ENCODE peak calls at places on chromosomes 13 and 19, in five cellular contexts. One of them, this sample, is unnamed.

GRCh38 chr19:36041831-36042230 is 9.2 kb upstream of the CLIP3 start:
- DNase-seq in endothelial cell of umbilical vein: peak; percentile 10
- DNase-seq in K562: no peak
- DNase-seq in HepG2: peak; percentile 87
- DNase-seq in A549: no peak
- DNase-seq in this sample: no peak

GRCh38 chr13:59755647-59756290 is 408.0 kb downstream of the DIAPH3 start:
- DNase-seq in endothelial cell of umbilical vein: peak; percentile 38
- DNase-seq in K562: no peak
- DNase-seq in HepG2: no peak
- DNase-seq in A549: no peak
- DNase-seq in this sample: no peak

GRCh38 chr19:6752257-6753177 is 13.0 kb downstream of the TRIP10 start:
- DNase-seq in endothelial cell of umbilical vein: no peak
- DNase-seq in K562: no peak
- DNase-seq in HepG2: peak; percentile 80
- DNase-seq in A549: no peak
- DNase-seq in this sample: no peak

GRCh38 chr13:81395368-81395767 is 1054.4 kb upstream of the SPRY2 start:
- DNase-seq in endothelial cell of umbilical vein: no peak
- DNase-seq in K562: peak; percentile 34
- DNase-seq in HepG2: no peak
- DNase-seq in A549: no peak
- DNase-seq in this sample: no peak

GRCh38 chr13:43878897-43879322 is 630 bp downstream of the CCDC122 start:
- DNase-seq in endothelial cell of umbilical vein: peak; percentile 64
- DNase-seq in K562: no peak
- DNase-seq in HepG2: peak; percentile 31
- DNase-seq in A549: peak; percentile 41
- DNase-seq in this sample: peak; percentile 92

GRCh38 chr13:51577690-51578089 is 6.6 kb upstream of the WDFY2 start:
- DNase-seq in endothelial cell of umbilical vein: no peak
- DNase-seq in K562: no peak
- DNase-seq in HepG2: no peak
- DNase-seq in A549: no peak
- DNase-seq in this sample: no peak

GRCh38 chr19:35528218-35529038 is at the start of gene SBSN:
- DNase-seq in endothelial cell of umbilical vein: no peak
- DNase-seq in K562: no peak
- DNase-seq in HepG2: no peak
- DNase-seq in A549: no peak
- DNase-seq in this sample: no peak

GRCh38 chr13:109761695-109762094 is 24.7 kb downstream of the IRS2 start:
- DNase-seq in endothelial cell of umbilical vein: no peak
- DNase-seq in K562: no peak
- DNase-seq in HepG2: no peak
- DNase-seq in A549: no peak
- DNase-seq in this sample: no peak

GRCh38 chr13:44583126-44583525 is 7.0 kb upstream of the TSC22D1 start:
- DNase-seq in endothelial cell of umbilical vein: no peak
- DNase-seq in K562: no peak
- DNase-seq in HepG2: no peak
- DNase-seq in A549: no peak
- DNase-seq in this sample: no peak

GRCh38 chr19:52987221-52987620 is 24.5 kb upstream of the ZNF816 start:
- DNase-seq in endothelial cell of umbilical vein: no peak
- DNase-seq in K562: no peak
- DNase-seq in HepG2: no peak
- DNase-seq in A549: no peak
- DNase-seq in this sample: no peak

GRCh38 chr19:16308081-16308480 is 16.5 kb upstream of the KLF2 start:
- DNase-seq in endothelial cell of umbilical vein: no peak
- DNase-seq in K562: no peak
- DNase-seq in HepG2: no peak
- DNase-seq in A549: no peak
- DNase-seq in this sample: no peak

GRCh38 chr19:49362048-49362925 is at the start of gene TEAD2:
- DNase-seq in endothelial cell of umbilical vein: peak; percentile 63
- DNase-seq in K562: peak; percentile 50
- DNase-seq in HepG2: peak; percentile 32
- DNase-seq in A549: peak; percentile 86
- DNase-seq in this sample: no peak

GRCh38 chr13:48263196-48263595 is 30.2 kb downstream of the ITM2B start:
- DNase-seq in endothelial cell of umbilical vein: no peak
- DNase-seq in K562: no peak
- DNase-seq in HepG2: no peak
- DNase-seq in A549: no peak
- DNase-seq in this sample: no peak

GRCh38 chr19:35723671-35724070 is 5.9 kb downstream of the KMT2B start:
- DNase-seq in endothelial cell of umbilical vein: no peak
- DNase-seq in K562: no peak
- DNase-seq in HepG2: no peak
- DNase-seq in A549: no peak
- DNase-seq in this sample: no peak

GRCh38 chr13:44425815-44426078 is 52.1 kb downstream of the SERP2 start:
- DNase-seq in endothelial cell of umbilical vein: no peak
- DNase-seq in K562: no peak
- DNase-seq in HepG2: no peak
- DNase-seq in A549: no peak
- DNase-seq in this sample: no peak

GRCh38 chr13:71618154-71618553 is 248.8 kb downstream of the DACH1 start:
- DNase-seq in endothelial cell of umbilical vein: peak; percentile 29
- DNase-seq in K562: no peak
- DNase-seq in HepG2: no peak
- DNase-seq in A549: no peak
- DNase-seq in this sample: no peak

GRCh38 chr13:41627425-41627824 is 170.1 kb downstream of the RGCC start:
- DNase-seq in endothelial cell of umbilical vein: no peak
- DNase-seq in K562: no peak
- DNase-seq in HepG2: no peak
- DNase-seq in A549: no peak
- DNase-seq in this sample: no peak

GRCh38 chr19:6712692-6713670 is 7.5 kb downstream of the C3 start:
- DNase-seq in endothelial cell of umbilical vein: no peak
- DNase-seq in K562: no peak
- DNase-seq in HepG2: no peak
- DNase-seq in A549: no peak
- DNase-seq in this sample: no peak

GRCh38 chr13:48560657-48561337 is 27.9 kb upstream of the RCBTB2 start:
- DNase-seq in endothelial cell of umbilical vein: no peak
- DNase-seq in K562: no peak
- DNase-seq in HepG2: no peak
- DNase-seq in A549: no peak
- DNase-seq in this sample: no peak

GRCh38 chr13:44692173-44692713 is 116.1 kb upstream of the TSC22D1 start:
- DNase-seq in endothelial cell of umbilical vein: no peak
- DNase-seq in K562: peak; percentile 9
- DNase-seq in HepG2: no peak
- DNase-seq in A549: no peak
- DNase-seq in this sample: peak; percentile 8

GRCh38 chr13:103288114-103288513 is 221.9 kb upstream of the SLC10A2 start:
- DNase-seq in endothelial cell of umbilical vein: no peak
- DNase-seq in K562: no peak
- DNase-seq in HepG2: no peak
- DNase-seq in A549: no peak
- DNase-seq in this sample: no peak

GRCh38 chr13:47080616-47081015 is 183.8 kb upstream of the HTR2A start:
- DNase-seq in endothelial cell of umbilical vein: no peak
- DNase-seq in K562: no peak
- DNase-seq in HepG2: no peak
- DNase-seq in A549: no peak
- DNase-seq in this sample: no peak

GRCh38 chr13:33352520-33352919 is 67.0 kb upstream of the STARD13 start:
- DNase-seq in endothelial cell of umbilical vein: no peak
- DNase-seq in K562: no peak
- DNase-seq in HepG2: no peak
- DNase-seq in A549: no peak
- DNase-seq in this sample: no peak

DNA sequence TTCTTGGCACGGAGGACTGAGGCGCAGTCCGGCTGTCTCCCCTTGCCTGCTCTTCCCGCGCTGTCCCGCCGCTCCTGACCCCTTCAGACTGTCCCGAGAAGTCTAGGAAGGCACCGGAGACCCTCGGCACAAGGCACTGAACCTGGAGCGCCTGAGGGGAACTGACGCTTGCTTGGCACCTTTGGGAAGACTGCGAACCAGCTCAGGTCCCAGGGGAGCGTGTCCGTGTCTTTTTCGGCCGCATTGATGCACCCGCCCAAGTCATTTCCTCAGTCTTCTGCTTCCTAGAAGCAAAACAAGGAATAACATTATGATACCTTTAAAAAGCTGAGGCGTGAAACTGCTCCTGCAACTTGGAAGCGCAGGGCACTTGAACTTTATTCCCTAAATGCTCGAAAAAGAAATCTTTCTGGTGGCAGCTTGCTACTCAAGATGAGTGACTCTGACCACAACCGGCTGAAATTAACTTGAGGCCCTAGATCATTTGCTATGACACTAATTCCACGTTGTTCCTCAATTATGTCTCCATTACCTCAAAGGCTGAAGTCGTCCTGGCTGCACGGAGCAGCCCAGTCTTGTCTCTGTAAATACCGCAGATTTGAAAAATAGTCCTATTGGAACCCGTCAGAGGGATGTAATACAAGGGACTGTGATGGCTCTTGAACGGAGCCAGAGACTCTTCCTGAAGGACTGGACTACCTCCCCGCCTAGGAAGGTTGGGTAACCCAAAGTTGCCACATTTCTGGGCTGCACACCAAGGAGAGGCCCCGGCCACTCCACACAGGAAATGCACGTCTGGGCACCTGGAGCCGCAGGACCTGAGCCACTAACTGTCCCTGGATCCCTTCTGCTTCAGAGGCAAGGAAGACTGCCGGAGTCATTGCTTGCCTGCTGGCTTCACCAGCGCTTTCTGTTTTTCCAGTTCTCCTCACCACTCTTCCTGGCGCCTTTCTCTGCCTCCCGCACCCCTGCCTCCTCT is 947 bp upstream of the FLT1 start:
- DNase-seq in endothelial cell of umbilical vein: peak; percentile 41
- DNase-seq in K562: no peak
- DNase-seq in HepG2: no peak
- DNase-seq in A549: no peak
- DNase-seq in this sample: peak; percentile 71
- H3K4me3 ChIP-seq in endothelial cell of umbilical vein: peak overlapping the region; percentile 95
- H3K4me3 ChIP-seq in K562: no peak overlapping the region
- H3K4me3 ChIP-seq in HepG2: no peak overlapping the region
- H3K4me3 ChIP-seq in A549: peak overlapping the region; percentile 36
- H3K4me3 ChIP-seq in this sample: peak overlapping the region; percentile 27

DNA sequence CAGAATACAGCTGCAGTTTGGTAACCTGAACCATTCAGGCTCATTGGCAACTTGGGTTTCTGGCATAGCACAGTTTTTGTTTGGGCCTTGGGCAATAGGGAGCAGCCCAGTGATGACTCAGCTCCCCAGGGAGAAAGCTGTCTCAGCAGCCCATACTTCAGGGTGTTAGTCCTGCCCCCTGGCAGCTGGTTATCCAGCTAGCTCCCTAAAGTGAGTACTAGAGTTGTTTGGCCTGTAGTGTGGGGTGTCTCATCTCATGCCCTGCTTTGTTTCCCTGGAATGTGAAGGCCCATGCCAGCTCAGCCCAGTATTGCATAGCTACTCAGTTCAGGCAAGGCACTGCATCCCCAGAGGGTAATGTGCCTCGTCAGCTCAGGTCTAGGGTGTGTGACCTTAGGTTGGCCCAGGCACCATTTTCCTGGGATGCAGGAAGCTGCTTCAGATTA is 18.2 kb upstream of the ZNF543 start:
- DNase-seq in endothelial cell of umbilical vein: no peak
- DNase-seq in K562: no peak
- DNase-seq in HepG2: no peak
- DNase-seq in A549: no peak
- DNase-seq in this sample: peak; percentile 88
- TF ChIP-seq MYC in endothelial cell of umbilical vein: no peak
- TF ChIP-seq MYC in K562: no peak
- TF ChIP-seq MYC in HepG2: no peak
- TF ChIP-seq MYC in A549: no peak
- TF ChIP-seq MYC in this sample: no peak

GRCh38 chr19:14015454-14016035 is 9.4 kb upstream of the RFX1 start:
- DNase-seq in endothelial cell of umbilical vein: no peak
- DNase-seq in K562: no peak
- DNase-seq in HepG2: peak; percentile 37
- DNase-seq in A549: no peak
- DNase-seq in this sample: no peak
- H3K4me3 ChIP-seq in endothelial cell of umbilical vein: no peak overlapping the region
- H3K4me3 ChIP-seq in K562: no peak overlapping the region
- H3K4me3 ChIP-seq in HepG2: peak overlapping the region; percentile 27
- H3K4me3 ChIP-seq in A549: no peak overlapping the region
- H3K4me3 ChIP-seq in this sample: no peak overlapping the region

GRCh38 chr19:41222240-41222639 is 3.2 kb downstream of the AXL start:
- DNase-seq in endothelial cell of umbilical vein: no peak
- DNase-seq in K562: no peak
- DNase-seq in HepG2: no peak
- DNase-seq in A549: no peak
- DNase-seq in this sample: no peak

GRCh38 chr19:41221514-41222205 is 2.6 kb downstream of the AXL start:
- DNase-seq in endothelial cell of umbilical vein: no peak
- DNase-seq in K562: no peak
- DNase-seq in HepG2: no peak
- DNase-seq in A549: no peak
- DNase-seq in this sample: no peak

GRCh38 chr19:41224632-41225031 is 5.6 kb downstream of the AXL start:
- DNase-seq in endothelial cell of umbilical vein: no peak
- DNase-seq in K562: no peak
- DNase-seq in HepG2: no peak
- DNase-seq in A549: no peak
- DNase-seq in this sample: no peak

GRCh38 chr19:41225238-41226052 is 6.4 kb downstream of the AXL start:
- DNase-seq in endothelial cell of umbilical vein: peak; percentile 90
- DNase-seq in K562: peak; percentile 74
- DNase-seq in HepG2: peak; percentile 91
- DNase-seq in A549: peak; percentile 100
- DNase-seq in this sample: peak; percentile 85

DNA sequence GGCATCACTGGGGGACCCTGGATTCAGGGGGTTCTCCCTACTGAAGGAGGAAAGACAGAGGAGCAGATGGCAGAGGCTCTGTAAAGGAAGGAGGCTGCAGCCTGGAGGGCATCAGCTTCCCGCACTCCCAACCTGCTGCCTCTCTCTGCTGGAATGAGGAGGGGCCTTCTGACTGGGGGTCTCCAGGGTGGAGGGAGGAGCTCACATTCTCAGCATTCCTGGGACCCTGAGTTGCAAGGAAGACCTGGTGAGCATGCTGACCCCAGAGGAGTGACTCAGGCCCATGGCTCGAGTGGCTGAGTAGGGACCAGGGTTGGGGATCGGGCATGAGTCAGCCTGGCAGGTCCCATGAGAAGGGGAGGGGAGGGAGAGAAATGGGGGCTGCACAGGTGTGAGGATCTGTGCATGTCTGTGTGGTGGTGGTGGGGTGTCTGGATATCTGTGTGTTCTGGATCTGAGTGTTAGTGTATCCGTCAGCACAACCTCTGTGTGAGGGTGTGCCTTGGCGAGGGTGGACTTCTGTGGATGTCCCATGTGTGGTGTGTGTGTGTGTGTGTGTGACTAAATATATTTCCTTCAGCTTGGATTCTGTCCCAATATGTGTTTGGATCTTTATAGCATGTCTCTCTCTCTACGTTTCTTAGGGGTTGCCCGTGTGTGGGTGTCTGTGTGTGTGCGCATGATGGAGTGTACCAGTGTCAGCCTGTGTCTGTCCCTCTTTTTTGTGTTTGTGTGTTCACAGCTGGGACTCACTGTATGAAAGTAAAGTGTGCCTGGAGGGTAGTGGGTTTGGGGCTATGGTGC is 4.6 kb downstream of the AXL start:
- DNase-seq in endothelial cell of umbilical vein: peak; percentile 83
- DNase-seq in K562: no peak
- DNase-seq in HepG2: peak; percentile 57
- DNase-seq in A549: peak; percentile 94
- DNase-seq in this sample: peak; percentile 21
- TF ChIP-seq MYC in endothelial cell of umbilical vein: peak; percentile 84
- TF ChIP-seq MYC in K562: no peak
- TF ChIP-seq MYC in HepG2: no peak
- TF ChIP-seq MYC in A549: peak; percentile 23
- TF ChIP-seq MYC in this sample: no peak

This sample was measured in NB4.